ENCODE peak calls at places on chromosomes 3 and 15, in seven cellular contexts. P is AG04449, F is retinal pigment epithelial cell, G is left ventricle myocardium inferior, B is fibroblast of mammary gland, J is mucosa of descending colon, X is HL-60. T is an unnamed sample.

GRCh38 chr3:57048052-57048671 is 12.3 kb upstream of the SPATA12 start:
- DNase-seq in P (no peak), F (no peak), G (no peak), B (peak), J (no peak), X (no peak), T (no peak)

GRCh38 chr15:53472883-53473282 is 286.6 kb downstream of the WDR72 start:
- DNase-seq in P (no peak), F (no peak), G (no peak), B (no peak), J (no peak), X (no peak), T (no peak)

GRCh38 chr15:96551196-96551595 is 220.7 kb downstream of the NR2F2 start:
- DNase-seq in P (no peak), F (no peak), G (no peak), B (peak), J (no peak), X (no peak), T (no peak)

GRCh38 chr3:55413236-55413635 is 73.9 kb downstream of the WNT5A start:
- DNase-seq in P (no peak), F (no peak), G (no peak), B (no peak), J (no peak), X (no peak), T (no peak)

GRCh38 chr3:180085122-180085710 is 48.5 kb upstream of the PEX5L start:
- DNase-seq in P (no peak), F (no peak), G (no peak), B (no peak), J (no peak), X (no peak), T (no peak)

GRCh38 chr15:34754674-34755418 is at the start of gene GJD2:
- DNase-seq in P (no peak), F (peak), G (no peak), B (no peak), J (no peak), X (no peak), T (no peak)

GRCh38 chr15:96771035-96771434 is 440.5 kb downstream of the NR2F2 start:
- DNase-seq in P (no peak), F (no peak), G (no peak), B (no peak), J (no peak), X (no peak), T (no peak)

GRCh38 chr3:190543656-190544055 is 29.8 kb downstream of the IL1RAP start:
- DNase-seq in P (no peak), F (no peak), G (no peak), B (no peak), J (no peak), X (no peak), T (no peak)

GRCh38 chr3:184341925-184342324 is 4.5 kb downstream of the FAM131A start:
- DNase-seq in P (no peak), F (no peak), G (no peak), B (no peak), J (peak), X (no peak), T (no peak)

GRCh38 chr3:72595376-72595775 is 252.9 kb downstream of the SHQ1 start:
- DNase-seq in P (no peak), F (no peak), G (no peak), B (no peak), J (no peak), X (no peak), T (no peak)

GRCh38 chr15:67050522-67051087 is 14.8 kb upstream of the SMAD3 start:
- DNase-seq in P (no peak), F (no peak), G (no peak), B (no peak), J (no peak), X (no peak), T (no peak)

GRCh38 chr15:101637549-101638318 is 14.4 kb downstream of the TM2D3 start:
- DNase-seq in P (no peak), F (no peak), G (no peak), B (no peak), J (no peak), X (no peak), T (no peak)

GRCh38 chr3:148604270-148605085 is 93.2 kb upstream of the AGTR1 start:
- DNase-seq in P (no peak), F (no peak), G (peak), B (peak), J (no peak), X (no peak), T (no peak)

GRCh38 chr3:37093481-37093880 is 80.9 kb downstream of the LRRFIP2 start:
- DNase-seq in P (no peak), F (no peak), G (no peak), B (no peak), J (no peak), X (no peak), T (no peak)

GRCh38 chr3:12925648-12926047 is 84.3 kb upstream of the RPL32 start:
- DNase-seq in P (no peak), F (no peak), G (no peak), B (no peak), J (no peak), X (no peak), T (no peak)

GRCh38 chr3:38379201-38379770 is 32.7 kb downstream of the XYLB start:
- DNase-seq in P (no peak), F (no peak), G (no peak), B (no peak), J (no peak), X (no peak), T (no peak)

GRCh38 chr3:35184775-35185174 is 454.6 kb upstream of the ARPP21 start:
- DNase-seq in P (no peak), F (peak), G (no peak), B (peak), J (no peak), X (no peak), T (peak)

GRCh38 chr3:159766563-159767185 is 222.0 kb upstream of the IL12A start:
- DNase-seq in P (no peak), F (no peak), G (no peak), B (peak), J (no peak), X (no peak), T (no peak)

GRCh38 chr3:71724584-71725278 is 471 bp downstream of the EIF4E3 start:
- DNase-seq in P (no peak), F (no peak), G (peak), B (no peak), J (peak), X (no peak), T (no peak)

GRCh38 chr15:99634576-99634975 is 68.8 kb downstream of the MEF2A start:
- DNase-seq in P (no peak), F (no peak), G (no peak), B (no peak), J (no peak), X (no peak), T (no peak)

GRCh38 chr15:31482122-31482922 is 155.7 kb downstream of the KLF13 start:
- DNase-seq in P (no peak), F (no peak), G (no peak), B (no peak), J (peak), X (no peak), T (no peak)

GRCh38 chr15:80277147-80277546 is 25.1 kb upstream of the CTXND1 start:
- DNase-seq in P (no peak), F (no peak), G (no peak), B (no peak), J (no peak), X (no peak), T (no peak)

GRCh38 chr3:52315006-52315405 is 1.1 kb upstream of the DNAH1 start:
- DNase-seq in P (no peak), F (no peak), G (no peak), B (no peak), J (no peak), X (no peak), T (no peak)

GRCh38 chr3:52317601-52318000 is 1.5 kb downstream of the DNAH1 start:
- DNase-seq in P (no peak), F (no peak), G (peak), B (peak), J (peak), X (no peak), T (no peak)

GRCh38 chr3:52315977-52316764 is at the start of gene DNAH1:
- DNase-seq in P (no peak), F (no peak), G (no peak), B (no peak), J (no peak), X (no peak), T (no peak)

GRCh38 chr3:52318186-52318793 is 2.2 kb downstream of the DNAH1 start:
- DNase-seq in P (no peak), F (no peak), G (no peak), B (no peak), J (no peak), X (no peak), T (no peak)

GRCh38 chr3:52317178-52317577 is 1.1 kb downstream of the DNAH1 start:
- DNase-seq in P (no peak), F (no peak), G (no peak), B (no peak), J (no peak), X (no peak), T (no peak)
- H3K4me3 ChIP-seq in P (peak), F (peak), G (peak), B (no peak), J (no peak), X (no peak), T (no peak)

GRCh38 chr3:76044601-76045600 is 259.6 kb upstream of the ZNF717 start:
- DNase-seq in P (no peak), F (peak), G (no peak), B (peak), J (no peak), X (no peak), T (no peak)
- TF ChIP-seq CTCF in P (peak), F (peak), G (peak), B (peak), J (peak), X (peak), T (peak)

GRCh38 chr3:188503647-188504046 is 349.7 kb downstream of the LPP start:
- DNase-seq in P (no peak), F (no peak), G (no peak), B (peak), J (no peak), X (no peak), T (no peak)
- H3K4me3 ChIP-seq in P (no peak), F (no peak), G (no peak), B (no peak), J (no peak), X (no peak), T (no peak)

GRCh38 chr3:46558184-46559029 is 7.7 kb downstream of the LRRC2 start:
- DNase-seq in P (no peak), F (no peak), G (peak), B (peak), J (peak), X (peak), T (peak)
- TF ChIP-seq CTCF in P (peak), F (peak), G (peak), B (peak), J (peak), X (peak), T (peak)

GRCh38 chr3:112303811-112304325 is 9.9 kb upstream of the SLC9C1 start:
- DNase-seq in P (no peak), F (no peak), G (no peak), B (peak), J (no peak), X (no peak), T (no peak)

GRCh38 chr3:112306825-112307224 is 12.8 kb upstream of the SLC9C1 start:
- DNase-seq in P (no peak), F (no peak), G (no peak), B (no peak), J (no peak), X (no peak), T (no peak)

GRCh38 chr3:112302881-112303761 is 9.1 kb upstream of the SLC9C1 start:
- DNase-seq in P (no peak), F (no peak), G (no peak), B (peak), J (no peak), X (no peak), T (no peak)

GRCh38 chr3:112302061-112302830 is 8.2 kb upstream of the SLC9C1 start:
- DNase-seq in P (no peak), F (no peak), G (no peak), B (no peak), J (no peak), X (no peak), T (no peak)

GRCh38 chr3:112304611-112305010 is 10.6 kb upstream of the SLC9C1 start:
- DNase-seq in P (no peak), F (no peak), G (no peak), B (peak), J (no peak), X (no peak), T (no peak)
- H3K4me3 ChIP-seq in P (no peak), F (peak), G (peak), B (no peak), J (no peak), X (no peak), T (peak)

GRCh38 chr15:56286213-56286612 is 42.5 kb upstream of the RFX7 start:
- DNase-seq in P (no peak), F (no peak), G (no peak), B (no peak), J (no peak), X (no peak), T (no peak)
- TF ChIP-seq CTCF in P (no peak), F (peak), G (no peak), B (peak), J (no peak), X (peak), T (peak)

T was measured in epithelial cell of proximal tubule.